ENCODE peak calls at places on chromosome 1, in four cellular contexts. S is psoas muscle, H is fibroblast of lung, V is bronchial epithelial cell. E is an unnamed sample.

GRCh38 chr1:24688621-24689195 is 45.6 kb downstream of the SRRM1 start:
- DNase-seq in H (peak; percentile 55), V (peak; percentile 42), S (peak; percentile 79), E (no peak)

GRCh38 chr1:165476776-165477175 is 31.9 kb upstream of the RXRG start:
- DNase-seq in H (no peak), S (no peak), V (no peak), E (no peak)

GRCh38 chr1:58813361-58813760 is 29.5 kb upstream of the JUN start:
- DNase-seq in S (no peak), V (no peak), H (peak; percentile 69), E (no peak)

GRCh38 chr1:117611894-117612481 is 6.1 kb downstream of the TENT5C start:
- DNase-seq in H (peak; percentile 59), S (no peak), V (no peak), E (no peak)

GRCh38 chr1:234188454-234188792 is 184.8 kb upstream of the COA6 start:
- DNase-seq in S (no peak), V (peak; percentile 94), H (no peak), E (peak; percentile 86)

GRCh38 chr1:113674591-113674990 is 84.7 kb downstream of the PHTF1 start:
- DNase-seq in H (peak; percentile 14), S (no peak), V (peak; percentile 90), E (no peak)

GRCh38 chr1:185311589-185312225 is 5.3 kb downstream of the IVNS1ABP start:
- DNase-seq in V (no peak), S (no peak), H (no peak), E (no peak)

GRCh38 chr1:46525253-46525983 is 26.0 kb downstream of the KNCN start:
- DNase-seq in H (no peak), S (peak; percentile 33), V (no peak), E (no peak)

GRCh38 chr1:159829822-159830455 is 3.3 kb downstream of the SLAMF8 start:
- DNase-seq in V (peak; percentile 19), H (peak; percentile 79), S (peak; percentile 64), E (no peak)

GRCh38 chr1:159830737-159831136 is 4.1 kb downstream of the SLAMF8 start:
- DNase-seq in H (no peak), V (no peak), S (no peak), E (no peak)

GRCh38 chr1:159827549-159827948 is 876 bp downstream of the SLAMF8 start:
- DNase-seq in S (no peak), V (no peak), H (no peak), E (no peak)

GRCh38 chr1:159828176-159828575 is 1.5 kb downstream of the SLAMF8 start:
- DNase-seq in V (peak; percentile 28), H (no peak), S (no peak), E (no peak)

GRCh38 chr1:159828916-159829634 is 2.4 kb downstream of the SLAMF8 start:
- DNase-seq in V (no peak), S (peak; percentile 66), H (no peak), E (no peak)
- TF ChIP-seq CTCF in V (peak; percentile 69), S (peak; percentile 39), H (no peak), E (peak; percentile 35)

GRCh38 chr1:39573097-39573465 is 3.5 kb downstream of the PABPC4 start:
- DNase-seq in H (no peak), S (no peak), V (no peak), E (no peak)
- H3K36me3 ChIP-seq in H (peaks cover 29% of the 10 kb centered on the region), S (peaks cover 55% of the 10 kb centered on the region), V (peaks cover 30% of the 10 kb centered on the region), E (peaks cover 76% of the 10 kb centered on the region)

GRCh38 chr1:181936768-181937581 is 124.5 kb downstream of the ZNF648 start:
- DNase-seq in H (peak; percentile 10), S (no peak), V (peak; percentile 70), E (no peak)
- TF ChIP-seq CTCF in H (no peak), S (peak; percentile 28), V (peak; percentile 72), E (peak; percentile 74)

GRCh38 chr1:7437608-7438395 is 333.3 kb upstream of the VAMP3 start:
- DNase-seq in V (no peak), S (no peak), H (no peak), E (no peak)

GRCh38 chr1:7435276-7436055 is 335.6 kb upstream of the VAMP3 start:
- DNase-seq in S (no peak), V (no peak), H (no peak), E (no peak)

GRCh38 chr1:7434566-7434965 is 336.5 kb upstream of the VAMP3 start:
- DNase-seq in V (no peak), S (no peak), H (no peak), E (no peak)

GRCh38 chr1:7437036-7437435 is 334.1 kb upstream of the VAMP3 start:
- DNase-seq in V (no peak), H (no peak), S (no peak), E (no peak)

DNA sequence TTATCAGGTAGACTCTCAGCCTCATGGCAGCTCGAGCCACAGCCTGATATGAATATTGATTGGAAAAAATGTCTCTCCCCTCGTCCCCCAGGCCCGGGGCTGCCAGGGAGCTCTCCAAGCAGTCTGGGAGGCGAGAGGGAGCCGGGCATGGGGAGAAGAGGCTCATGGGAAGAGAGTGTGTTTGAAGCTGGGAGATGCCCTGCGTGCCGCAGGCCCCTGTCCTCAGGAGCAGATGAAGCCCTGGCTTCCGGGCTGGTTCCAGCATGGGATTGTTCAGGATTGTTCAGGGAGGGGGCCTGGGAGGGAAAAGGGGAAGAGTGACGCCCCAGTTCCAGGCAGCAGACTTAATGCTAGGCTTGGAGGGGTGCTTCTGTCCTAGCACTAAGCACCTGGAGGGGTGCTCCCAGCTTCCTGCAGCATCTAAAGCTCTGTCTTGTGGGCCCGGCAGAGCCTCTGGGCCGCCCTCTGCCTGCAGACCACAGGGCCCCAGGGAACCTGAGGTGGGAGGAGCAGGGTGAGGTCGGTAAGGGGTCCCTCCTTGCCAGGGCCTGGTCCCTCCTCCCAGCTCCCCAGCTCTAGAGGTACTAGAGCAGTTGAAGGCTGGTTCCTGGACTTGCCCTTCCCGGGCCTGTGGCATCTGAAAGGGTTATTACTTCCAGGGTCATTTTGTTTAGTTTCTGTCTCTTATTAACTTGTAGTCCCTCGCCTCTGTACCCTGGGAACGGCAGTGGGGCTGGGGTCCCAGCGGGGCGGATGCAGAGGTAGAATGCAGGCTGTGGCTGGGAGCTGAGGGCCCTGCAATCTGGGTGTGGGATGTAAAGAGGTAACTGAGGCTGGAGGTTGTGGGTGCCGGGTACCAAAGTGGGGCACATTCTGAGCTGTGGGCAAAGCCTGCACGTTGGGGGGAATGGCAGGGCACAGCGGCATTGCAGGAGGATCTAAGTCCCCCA is 334.8 kb upstream of the VAMP3 start:
- DNase-seq in S (no peak), V (no peak), H (no peak), E (no peak)
- H3K36me3 ChIP-seq in S (no peaks in the 10 kb centered on the region), V (no peaks in the 10 kb centered on the region), H (no peaks in the 10 kb centered on the region), E (no peaks in the 10 kb centered on the region)

GRCh38 chr1:167465751-167466150 is 52.6 kb downstream of the CD247 start:
- DNase-seq in V (no peak), H (no peak), S (no peak), E (no peak)

GRCh38 chr1:167469280-167469965 is 48.9 kb downstream of the CD247 start:
- DNase-seq in S (no peak), V (no peak), H (no peak), E (no peak)

GRCh38 chr1:167463856-167464565 is 54.3 kb downstream of the CD247 start:
- DNase-seq in V (no peak), S (no peak), H (no peak), E (peak; percentile 3)

GRCh38 chr1:167465018-167465417 is 53.3 kb downstream of the CD247 start:
- DNase-seq in H (no peak), V (no peak), S (no peak), E (peak; percentile 4)

GRCh38 chr1:167467126-167467725 is 51.1 kb downstream of the CD247 start:
- DNase-seq in S (no peak), V (peak; percentile 26), H (no peak), E (peak; percentile 13)
- TF ChIP-seq CTCF in S (no peak), V (no peak), H (no peak), E (no peak)

DNA sequence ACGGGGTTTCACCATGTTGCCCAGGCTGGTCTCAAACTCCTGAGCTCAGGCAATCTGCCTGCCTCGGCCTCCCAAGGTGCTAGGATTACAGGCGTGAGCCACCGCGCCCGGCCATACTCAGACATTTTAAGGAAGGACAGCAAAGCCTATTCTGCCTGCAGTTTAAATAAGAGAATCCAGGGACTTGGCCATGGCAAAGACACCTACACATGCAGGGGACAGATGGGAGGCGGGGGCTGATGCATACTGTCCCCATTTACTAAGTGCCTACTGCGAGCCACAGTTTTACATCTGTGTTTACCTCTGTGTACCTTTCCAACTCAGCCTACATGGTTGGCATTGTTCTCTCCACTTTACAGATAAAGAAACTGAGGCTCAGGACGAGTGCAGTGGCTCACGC is 25.4 kb downstream of the LDLRAD2 start:
- DNase-seq in S (no peak), V (no peak), H (no peak), E (no peak)
- H3K36me3 ChIP-seq in S (peaks cover 100% of the 10 kb centered on the region), V (peaks cover 65% of the 10 kb centered on the region), H (peaks cover 58% of the 10 kb centered on the region), E (peaks cover 44% of the 10 kb centered on the region)

GRCh38 chr1:45317163-45317562 is 9.5 kb upstream of the HPDL start:
- DNase-seq in H (no peak), S (no peak), V (no peak), E (no peak)

GRCh38 chr1:45319761-45320160 is 6.9 kb upstream of the HPDL start:
- DNase-seq in V (no peak), S (no peak), H (no peak), E (no peak)

DNA sequence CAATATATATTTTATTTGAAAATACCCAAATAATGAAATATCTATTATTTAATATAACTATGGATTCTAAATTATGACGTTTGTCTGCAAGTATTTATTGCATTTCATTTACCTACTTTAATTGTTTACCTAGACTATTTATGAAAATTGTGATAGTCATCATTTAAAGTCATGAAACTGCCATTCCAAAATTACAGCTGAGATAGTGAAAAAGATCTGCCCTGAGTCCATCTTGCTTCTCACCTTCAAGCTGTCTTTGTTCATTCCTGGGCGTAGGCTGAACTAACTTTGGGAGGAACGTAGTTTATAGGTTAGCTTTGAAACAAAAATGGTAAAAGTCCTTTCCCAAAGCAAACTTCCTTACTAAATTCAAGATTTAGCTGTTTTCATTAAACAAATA is 12.4 kb upstream of the HPDL start:
- DNase-seq in S (no peak), H (no peak), V (no peak), E (no peak)
- TF ChIP-seq CTCF in S (no peak), H (no peak), V (no peak), E (no peak)

E was measured in RWPE2.